ENCODE peak calls at places on chromosomes 2 and 18, in eight cellular contexts. V is vagina, D is ovary, K is K562, W is HCT116, B is Peyer's patch, G is endothelial cell of umbilical vein, X is H1. U is an unnamed sample.

GRCh38 chr2:222408684-222409083 is 15.7 kb upstream of the SGPP2 start:
- DNase-seq in V (no peak), X (no peak), K (no peak), G (no peak), D (no peak), B (no peak), W (no peak), U (no peak)

GRCh38 chr18:23982154-23983071 is 32.1 kb upstream of the TTC39C start:
- DNase-seq in B (peak), W (no peak), X (no peak), G (peak), K (no peak), D (peak), V (no peak), U (no peak)

GRCh38 chr18:28961669-28962228 is 784.8 kb upstream of the CDH2 start:
- DNase-seq in K (peak), X (peak), G (peak), W (peak), V (no peak), D (no peak), B (no peak), U (no peak)

GRCh38 chr2:104026726-104027125 is 827.2 kb upstream of the POU3F3 start:
- DNase-seq in B (no peak), K (no peak), X (no peak), V (no peak), W (no peak), D (no peak), G (no peak), U (no peak)

GRCh38 chr18:36214811-36215210 is 27.5 kb downstream of the MOCOS start:
- DNase-seq in D (no peak), G (no peak), W (no peak), B (no peak), X (no peak), K (no peak), V (no peak), U (no peak)

GRCh38 chr18:58101291-58101706 is 57.3 kb downstream of the NEDD4L start:
- DNase-seq in D (no peak), W (no peak), V (no peak), K (no peak), G (no peak), X (no peak), B (no peak), U (no peak)

GRCh38 chr18:51153659-51154371 is 43.7 kb downstream of the MEX3C start:
- DNase-seq in W (no peak), D (no peak), V (no peak), G (no peak), K (no peak), B (peak), X (no peak), U (no peak)

GRCh38 chr2:132824716-132825115 is 154.7 kb upstream of the LYPD1 start:
- DNase-seq in D (no peak), W (no peak), K (no peak), V (no peak), G (no peak), B (no peak), X (no peak), U (no peak)

GRCh38 chr2:152611458-152612231 is 105.6 kb downstream of the PRPF40A start:
- DNase-seq in B (peak), X (no peak), V (no peak), K (no peak), D (no peak), G (peak), W (no peak), U (no peak)

GRCh38 chr18:39033312-39033711 is 1467.7 kb upstream of the CELF4 start:
- DNase-seq in X (no peak), B (no peak), K (no peak), V (no peak), D (no peak), W (no peak), G (no peak), U (no peak)

GRCh38 chr2:239529313-239530015 is 128.6 kb upstream of the HDAC4 start:
- DNase-seq in V (no peak), D (no peak), K (no peak), X (no peak), G (no peak), B (no peak), W (no peak), U (no peak)

GRCh38 chr2:102048465-102048864 is 56.7 kb downstream of the IL1R2 start:
- DNase-seq in D (no peak), K (no peak), B (peak), V (no peak), W (no peak), X (no peak), G (peak), U (no peak)

GRCh38 chr2:148643998-148644884 is at the start of gene EPC2:
- DNase-seq in X (peak), K (peak), G (peak), W (peak), V (no peak), D (peak), B (peak), U (peak)
- TF ChIP-seq POLR2A in X (peak), K (peak), G (peak), W (no peak), V (no peak), D (peak), B (peak), U (no peak)

DNA sequence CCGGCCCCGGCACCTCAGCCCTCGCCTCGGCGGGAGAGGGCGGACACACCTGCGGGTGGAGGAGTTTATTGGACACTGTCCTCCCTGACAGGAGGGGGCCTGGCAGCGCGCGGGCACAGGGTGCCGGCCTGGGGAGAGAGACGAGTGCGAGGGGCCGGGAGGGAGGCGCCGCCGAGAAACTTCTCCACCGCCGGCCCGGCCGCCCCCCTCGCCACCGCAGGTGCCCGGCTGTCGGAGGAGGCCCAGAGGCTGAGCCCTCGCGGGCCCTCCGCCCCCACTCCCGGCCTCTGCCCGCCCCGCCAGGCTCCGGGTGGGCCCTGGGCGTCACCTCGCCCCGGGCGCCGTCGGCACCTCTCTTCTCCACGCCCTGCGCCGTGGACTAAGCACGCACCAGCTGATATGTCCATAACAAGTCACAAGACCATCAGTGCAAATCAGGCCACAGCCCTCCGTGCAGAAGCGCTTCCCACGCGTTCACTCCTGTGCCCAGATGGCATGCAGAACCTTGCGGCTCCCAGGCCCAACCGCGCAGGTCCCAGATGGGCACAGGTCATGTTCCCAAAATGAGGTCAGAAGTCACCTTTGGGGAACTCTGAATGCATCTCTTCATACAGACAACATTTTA is 311.2 kb downstream of the CELF4 start:
- DNase-seq in G (no peak), B (no peak), V (no peak), X (peak), W (no peak), D (no peak), K (no peak), U (no peak)
- H3K4me3 ChIP-seq in G (no peak), B (peak), V (peak), X (peak), W (no peak), D (peak), K (peak), U (peak)

GRCh38 chr2:54454922-54455583 is 1.1 kb upstream of the SPTBN1 start:
- DNase-seq in V (no peak), X (peak), K (no peak), D (peak), G (peak), W (no peak), B (no peak), U (no peak)

GRCh38 chr2:54456526-54457325 is 599 bp downstream of the SPTBN1 start:
- DNase-seq in X (peak), W (no peak), V (no peak), K (no peak), D (peak), G (peak), B (no peak), U (no peak)

GRCh38 chr2:54457326-54458023 is 1.3 kb downstream of the SPTBN1 start:
- DNase-seq in W (no peak), X (peak), B (no peak), D (peak), G (peak), K (no peak), V (no peak), U (no peak)

GRCh38 chr2:54454548-54454921 is 1.6 kb upstream of the SPTBN1 start:
- DNase-seq in D (no peak), B (no peak), G (no peak), V (no peak), X (no peak), W (no peak), K (no peak), U (no peak)

GRCh38 chr2:54455584-54456525 is at the start of gene SPTBN1:
- DNase-seq in W (peak), K (peak), G (peak), B (peak), V (peak), D (peak), X (peak), U (peak)
- TF ChIP-seq POLR2A in W (peak), K (no peak), G (peak), B (no peak), V (no peak), D (peak), X (peak), U (no peak)

DNA sequence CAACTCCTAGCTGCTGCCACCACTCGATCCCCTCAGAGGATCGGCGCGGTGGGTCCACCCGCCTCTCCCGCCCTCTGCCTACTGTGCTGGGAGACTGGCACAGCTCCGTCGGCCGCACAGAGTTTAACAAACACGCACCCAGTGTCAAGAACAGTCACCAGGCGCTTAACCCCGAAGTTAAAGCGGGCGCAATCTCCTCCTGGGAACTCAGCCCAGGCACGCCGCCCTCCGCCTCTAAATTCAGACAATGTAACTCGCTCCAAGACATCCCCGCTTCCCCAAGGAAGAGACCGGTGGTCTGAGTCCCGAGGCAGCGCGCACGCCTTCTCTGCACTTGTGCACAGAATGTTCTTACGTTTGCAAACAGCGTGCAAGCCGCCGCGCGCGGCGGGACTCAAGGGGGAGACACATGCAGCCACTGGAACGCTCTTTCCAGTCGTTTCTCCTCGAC is 533 bp downstream of the CXCR4 start:
- DNase-seq in G (peak), V (no peak), W (no peak), B (no peak), X (no peak), K (peak), D (no peak), U (no peak)
- H3K4me3 ChIP-seq in G (peak), V (peak), W (peak), B (peak), X (peak), K (peak), D (peak), U (peak)

GRCh38 chr18:31686572-31686971 is 2.2 kb upstream of the B4GALT6 start:
- DNase-seq in K (no peak), V (no peak), W (no peak), G (no peak), B (no peak), X (no peak), D (no peak), U (no peak)

GRCh38 chr18:31687016-31687415 is 2.6 kb upstream of the B4GALT6 start:
- DNase-seq in V (no peak), X (no peak), B (no peak), G (no peak), K (no peak), D (no peak), W (no peak), U (no peak)

GRCh38 chr18:31683968-31684278 is 458 bp downstream of the B4GALT6 start:
- DNase-seq in G (no peak), V (peak), X (no peak), W (no peak), B (no peak), D (no peak), K (no peak), U (no peak)

GRCh38 chr18:31684279-31685096 is at the start of gene B4GALT6:
- DNase-seq in G (peak), W (no peak), X (peak), K (peak), D (peak), B (peak), V (no peak), U (no peak)

DNA sequence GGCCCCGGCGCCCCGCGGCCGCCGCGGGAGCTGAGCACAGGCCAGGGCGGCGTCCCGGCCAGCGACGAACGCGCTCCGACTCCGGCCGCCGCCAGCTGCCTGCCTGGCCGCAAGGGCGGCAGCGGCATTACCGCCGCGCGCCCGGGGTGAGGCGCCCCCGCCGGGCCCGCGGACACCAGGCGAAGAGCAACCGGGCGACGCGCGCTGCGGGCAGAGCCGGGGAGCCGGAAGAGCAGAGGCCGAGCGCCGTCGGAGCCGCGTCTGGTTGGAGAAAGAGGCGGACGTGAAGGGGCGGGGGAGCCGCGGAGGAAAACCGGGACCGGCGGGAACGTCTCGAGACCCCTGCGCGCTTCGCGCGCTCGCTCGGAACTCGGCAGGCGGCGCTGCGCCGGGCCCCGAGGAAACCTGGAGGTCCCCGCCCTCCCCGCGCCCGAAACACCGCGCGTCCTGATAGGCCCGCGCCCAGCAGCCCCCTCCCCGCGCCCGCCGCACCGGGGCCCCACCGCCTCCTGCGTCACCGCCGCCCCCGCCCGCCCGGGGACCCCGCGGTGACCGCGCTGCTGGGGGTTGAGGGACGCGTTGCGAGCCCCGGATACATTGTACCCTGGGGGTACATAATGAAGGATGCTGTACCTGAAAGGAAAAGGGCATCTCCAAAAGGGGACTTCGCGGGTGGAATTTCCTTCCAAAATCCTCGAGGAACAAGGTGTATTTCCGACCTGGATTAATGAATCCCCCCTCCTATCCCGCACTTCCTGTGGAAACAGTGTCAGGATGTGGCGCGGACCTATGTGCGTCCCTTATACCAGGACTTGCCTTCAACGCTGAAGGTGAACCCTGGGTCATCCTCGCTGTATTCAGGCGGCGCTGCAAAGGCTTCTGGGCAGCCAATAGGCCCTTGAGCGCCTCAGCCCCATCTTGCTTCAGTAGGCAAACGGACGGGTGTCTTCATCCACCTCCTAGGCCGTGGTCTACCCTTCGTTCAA is 1.0 kb upstream of the B4GALT6 start:
- DNase-seq in G (peak), V (no peak), D (peak), X (peak), K (peak), B (peak), W (peak), U (peak)
- TF ChIP-seq POLR2A in G (peak), V (no peak), D (no peak), X (peak), K (no peak), B (peak), W (no peak), U (no peak)

GRCh38 chr2:219448776-219449476 is 14.3 kb downstream of the SPEG start:
- DNase-seq in B (no peak), K (no peak), G (no peak), V (no peak), W (no peak), X (peak), D (no peak), U (no peak)
- H3K4me3 ChIP-seq in B (no peak), K (no peak), G (no peak), V (peak), W (no peak), X (peak), D (no peak), U (no peak)

GRCh38 chr2:46296840-46297545 is at the start of gene EPAS1:
- DNase-seq in W (no peak), G (peak), B (peak), K (peak), V (peak), D (peak), X (peak), U (peak)
- TF ChIP-seq POLR2A in W (no peak), G (peak), B (peak), K (peak), V (peak), D (peak), X (no peak), U (peak)

U was measured in breast epithelium.